ENCODE peak calls at places on chromosomes 3 and 15, in seven cellular contexts. S is AG09319, M is Daoy, T is GM03348, D is epithelial cell of esophagus, L is HCEC 1CT, U is body of pancreas. E is an unnamed sample.

GRCh38 chr3:32577621-32578556 is 7.2 kb upstream of the DYNC1LI1 start:
- DNase-seq in S (no peak), M (peak), T (peak), D (peak), L (peak), U (no peak), E (no peak)

GRCh38 chr15:68627476-68627875 is 48.7 kb downstream of the CORO2B start:
- DNase-seq in S (no peak), M (no peak), T (no peak), D (no peak), L (no peak), U (no peak), E (no peak)

GRCh38 chr15:70772402-70772801 is 9.0 kb upstream of the UACA start:
- DNase-seq in S (no peak), M (no peak), T (peak), D (no peak), L (no peak), U (no peak), E (no peak)

GRCh38 chr3:124730129-124730919 is at the start of gene UMPS:
- DNase-seq in S (peak), M (peak), T (peak), D (peak), L (peak), U (peak), E (peak)

GRCh38 chr15:58260911-58261267 is 122.7 kb downstream of the AQP9 start:
- DNase-seq in S (peak), M (peak), T (peak), D (peak), L (no peak), U (no peak), E (peak)

GRCh38 chr3:64316971-64317370 is 91.7 kb upstream of the PRICKLE2 start:
- DNase-seq in S (no peak), M (peak), T (no peak), D (peak), L (peak), U (no peak), E (no peak)

GRCh38 chr15:25058080-25058785 is 103.4 kb downstream of the SNRPN start:
- DNase-seq in S (no peak), M (no peak), T (no peak), D (no peak), L (no peak), U (peak), E (no peak)

GRCh38 chr3:11434017-11434526 is 161.9 kb downstream of the ATG7 start:
- DNase-seq in S (peak), M (no peak), T (peak), D (peak), L (peak), U (peak), E (peak)

GRCh38 chr3:42161050-42161935 is 70.1 kb downstream of the TRAK1 start:
- DNase-seq in S (no peak), M (peak), T (peak), D (no peak), L (peak), U (no peak), E (no peak)

GRCh38 chr3:114850913-114851312 is 296.2 kb downstream of the ZBTB20 start:
- DNase-seq in S (no peak), M (no peak), T (peak), D (peak), L (no peak), U (no peak), E (no peak)

GRCh38 chr3:36710606-36711005 is 53.7 kb downstream of the DCLK3 start:
- DNase-seq in S (no peak), M (no peak), T (no peak), D (no peak), L (no peak), U (no peak), E (no peak)

GRCh38 chr15:77004189-77004588 is 9.3 kb downstream of the PSTPIP1 start:
- DNase-seq in S (no peak), M (no peak), T (no peak), D (no peak), L (no peak), U (no peak), E (peak)

GRCh38 chr15:67080900-67081431 is 15.6 kb downstream of the SMAD3 start:
- DNase-seq in S (no peak), M (peak), T (peak), D (peak), L (peak), U (no peak), E (peak)

GRCh38 chr15:45612790-45613415 is 21.9 kb upstream of the SQOR start:
- DNase-seq in S (no peak), M (no peak), T (peak), D (peak), L (peak), U (no peak), E (no peak)

GRCh38 chr15:67040277-67040676 is 25.1 kb upstream of the SMAD3 start:
- DNase-seq in S (no peak), M (no peak), T (no peak), D (no peak), L (no peak), U (no peak), E (no peak)

GRCh38 chr3:10396083-10396482 is 75.2 kb upstream of the SEC13 start:
- DNase-seq in S (no peak), M (no peak), T (no peak), D (no peak), L (no peak), U (no peak), E (no peak)

GRCh38 chr15:59384507-59384906 is 11.8 kb upstream of the MYO1E start:
- DNase-seq in S (no peak), M (no peak), T (no peak), D (no peak), L (no peak), U (no peak), E (no peak)

GRCh38 chr15:72285927-72286516 is 13.7 kb upstream of the PARP6 start:
- DNase-seq in S (no peak), M (peak), T (peak), D (peak), L (peak), U (peak), E (peak)

GRCh38 chr3:128334086-128334650 is 132.5 kb downstream of the DNAJB8 start:
- DNase-seq in S (no peak), M (no peak), T (no peak), D (no peak), L (no peak), U (no peak), E (no peak)

GRCh38 chr3:125154800-125155269 is 57.7 kb downstream of the SLC12A8 start:
- DNase-seq in S (no peak), M (no peak), T (no peak), D (no peak), L (no peak), U (no peak), E (no peak)

GRCh38 chr15:40918799-40919392 is 10.2 kb upstream of the DLL4 start:
- DNase-seq in S (no peak), M (no peak), T (no peak), D (no peak), L (no peak), U (no peak), E (no peak)

GRCh38 chr3:100210777-100211145 is 50.0 kb upstream of the TBC1D23 start:
- DNase-seq in S (peak), M (peak), T (peak), D (no peak), L (peak), U (no peak), E (no peak)

GRCh38 chr3:157115069-157116006 is 44.6 kb downstream of the CCNL1 start:
- DNase-seq in S (no peak), M (peak), T (no peak), D (peak), L (no peak), U (no peak), E (no peak)

GRCh38 chr15:72474912-72475601 is 927 bp downstream of the ARIH1 start:
- DNase-seq in S (peak), M (peak), T (peak), D (peak), L (peak), U (peak), E (peak)

GRCh38 chr3:129474986-129475804 is 35.2 kb downstream of the IFT122 start:
- DNase-seq in S (no peak), M (peak), T (no peak), D (no peak), L (no peak), U (no peak), E (no peak)

GRCh38 chr3:157447026-157447694 is 10.5 kb downstream of the PTX3 start:
- DNase-seq in S (no peak), M (peak), T (peak), D (peak), L (peak), U (no peak), E (no peak)

GRCh38 chr15:89128320-89129122 is 40.3 kb downstream of the ABHD2 start:
- DNase-seq in S (no peak), M (no peak), T (no peak), D (no peak), L (no peak), U (peak), E (no peak)

GRCh38 chr3:120526011-120526870 is 69.9 kb upstream of the NDUFB4 start:
- DNase-seq in S (no peak), M (no peak), T (no peak), D (peak), L (no peak), U (no peak), E (no peak)

GRCh38 chr15:53837263-53837662 is 77.8 kb upstream of the WDR72 start:
- DNase-seq in S (no peak), M (no peak), T (no peak), D (peak), L (no peak), U (peak), E (no peak)

GRCh38 chr15:52018693-52019393 is at the start of gene MAPK6:
- DNase-seq in S (peak), M (peak), T (peak), D (peak), L (peak), U (peak), E (peak)

GRCh38 chr3:176697284-176697889 is 499.9 kb downstream of the TBL1XR1 start:
- DNase-seq in S (no peak), M (no peak), T (no peak), D (no peak), L (no peak), U (peak), E (no peak)

E was measured in left ventricle myocardium inferior.